ENCODE peak calls at places on chromosome 9, in six cellular contexts. One of them, this sample, is unnamed.

GRCh38 chr9:96383165-96383939 is at the start of gene SLC35D2:
- DNase-seq in neuronal stem cell: peak; percentile 37
- DNase-seq in H1: peak; percentile 74
- DNase-seq in IMR-90: peak; percentile 32
- DNase-seq in H9: peak; percentile 74
- DNase-seq in mesenchymal stem cell: peak; percentile 70
- DNase-seq in this sample: peak; percentile 71

GRCh38 chr9:95009459-95009858 is 283.0 kb downstream of the AOPEP start:
- DNase-seq in mesenchymal stem cell: no peak
- DNase-seq in IMR-90: no peak
- DNase-seq in H1: no peak
- DNase-seq in neuronal stem cell: no peak
- DNase-seq in H9: no peak
- DNase-seq in this sample: no peak

GRCh38 chr9:130382636-130383349 is 62.0 kb upstream of the ASS1 start:
- DNase-seq in IMR-90: no peak
- DNase-seq in H1: no peak
- DNase-seq in mesenchymal stem cell: no peak
- DNase-seq in neuronal stem cell: no peak
- DNase-seq in H9: no peak
- DNase-seq in this sample: no peak

GRCh38 chr9:73437758-73438157 is 286.1 kb downstream of the ANXA1 start:
- DNase-seq in neuronal stem cell: no peak
- DNase-seq in mesenchymal stem cell: peak; percentile 32
- DNase-seq in H9: no peak
- DNase-seq in IMR-90: no peak
- DNase-seq in H1: no peak
- DNase-seq in this sample: no peak

GRCh38 chr9:80796662-80797426 is 892.5 kb downstream of the TLE1 start:
- DNase-seq in neuronal stem cell: peak; percentile 11
- DNase-seq in mesenchymal stem cell: peak; percentile 58
- DNase-seq in H9: no peak
- DNase-seq in IMR-90: no peak
- DNase-seq in H1: no peak
- DNase-seq in this sample: no peak

GRCh38 chr9:117487555-117488175 is 72.8 kb upstream of the ASTN2 start:
- DNase-seq in H9: peak; percentile 94
- DNase-seq in IMR-90: peak; percentile 13
- DNase-seq in mesenchymal stem cell: peak; percentile 58
- DNase-seq in neuronal stem cell: peak; percentile 78
- DNase-seq in H1: peak; percentile 94
- DNase-seq in this sample: peak; percentile 51

GRCh38 chr9:19208653-19209052 is 21.8 kb upstream of the DENND4C start:
- DNase-seq in IMR-90: no peak
- DNase-seq in neuronal stem cell: no peak
- DNase-seq in mesenchymal stem cell: no peak
- DNase-seq in H9: no peak
- DNase-seq in H1: no peak
- DNase-seq in this sample: peak; percentile 79

GRCh38 chr9:118940477-118940876 is 428.8 kb downstream of the BRINP1 start:
- DNase-seq in neuronal stem cell: no peak
- DNase-seq in H9: no peak
- DNase-seq in H1: no peak
- DNase-seq in IMR-90: no peak
- DNase-seq in mesenchymal stem cell: no peak
- DNase-seq in this sample: no peak

GRCh38 chr9:85041737-85042136 is 372.2 kb downstream of the NTRK2 start:
- DNase-seq in H9: no peak
- DNase-seq in mesenchymal stem cell: no peak
- DNase-seq in neuronal stem cell: no peak
- DNase-seq in IMR-90: no peak
- DNase-seq in H1: no peak
- DNase-seq in this sample: no peak

GRCh38 chr9:126569036-126569435 is 44.7 kb upstream of the LMX1B start:
- DNase-seq in H1: no peak
- DNase-seq in mesenchymal stem cell: no peak
- DNase-seq in neuronal stem cell: no peak
- DNase-seq in IMR-90: no peak
- DNase-seq in H9: no peak
- DNase-seq in this sample: no peak

GRCh38 chr9:124480621-124480981 is 26.6 kb downstream of the NR5A1 start:
- DNase-seq in H1: peak; percentile 80
- DNase-seq in H9: peak; percentile 86
- DNase-seq in mesenchymal stem cell: peak; percentile 26
- DNase-seq in neuronal stem cell: no peak
- DNase-seq in IMR-90: peak; percentile 4
- DNase-seq in this sample: no peak

GRCh38 chr9:121201045-121201737 is 478 bp downstream of the RAB14 start:
- DNase-seq in H9: no peak
- DNase-seq in H1: peak; percentile 64
- DNase-seq in neuronal stem cell: peak; percentile 24
- DNase-seq in mesenchymal stem cell: no peak
- DNase-seq in IMR-90: no peak
- DNase-seq in this sample: no peak

GRCh38 chr9:130570200-130570599 is 9.2 kb upstream of the FUBP3 start:
- DNase-seq in H9: no peak
- DNase-seq in neuronal stem cell: no peak
- DNase-seq in H1: no peak
- DNase-seq in mesenchymal stem cell: peak; percentile 45
- DNase-seq in IMR-90: peak; percentile 51
- DNase-seq in this sample: no peak

GRCh38 chr9:36964791-36965190 is 69.3 kb downstream of the PAX5 start:
- DNase-seq in neuronal stem cell: no peak
- DNase-seq in H1: no peak
- DNase-seq in IMR-90: no peak
- DNase-seq in H9: peak; percentile 20
- DNase-seq in mesenchymal stem cell: no peak
- DNase-seq in this sample: no peak

GRCh38 chr9:27714388-27714787 is 141.1 kb upstream of the C9orf72 start:
- DNase-seq in IMR-90: no peak
- DNase-seq in H9: no peak
- DNase-seq in H1: no peak
- DNase-seq in mesenchymal stem cell: no peak
- DNase-seq in neuronal stem cell: no peak
- DNase-seq in this sample: no peak

GRCh38 chr9:125932012-125932411 is 184.8 kb downstream of the PBX3 start:
- DNase-seq in H1: no peak
- DNase-seq in mesenchymal stem cell: peak; percentile 98
- DNase-seq in neuronal stem cell: no peak
- DNase-seq in H9: no peak
- DNase-seq in IMR-90: peak; percentile 99
- DNase-seq in this sample: peak; percentile 29

GRCh38 chr9:4126184-4126865 is 173.5 kb downstream of the GLIS3 start:
- DNase-seq in H1: no peak
- DNase-seq in IMR-90: peak; percentile 80
- DNase-seq in H9: no peak
- DNase-seq in neuronal stem cell: no peak
- DNase-seq in mesenchymal stem cell: peak; percentile 73
- DNase-seq in this sample: no peak

GRCh38 chr9:1262367-1262766 is 212.2 kb downstream of the DMRT2 start:
- DNase-seq in H1: no peak
- DNase-seq in IMR-90: no peak
- DNase-seq in mesenchymal stem cell: no peak
- DNase-seq in neuronal stem cell: no peak
- DNase-seq in H9: no peak
- DNase-seq in this sample: no peak

GRCh38 chr9:70318002-70318401 is 59.2 kb downstream of the SMC5 start:
- DNase-seq in H9: peak; percentile 36
- DNase-seq in IMR-90: no peak
- DNase-seq in mesenchymal stem cell: no peak
- DNase-seq in neuronal stem cell: no peak
- DNase-seq in H1: no peak
- DNase-seq in this sample: no peak

GRCh38 chr9:132935021-132935420 is 9.4 kb downstream of the TSC1 start:
- DNase-seq in H9: no peak
- DNase-seq in neuronal stem cell: no peak
- DNase-seq in mesenchymal stem cell: no peak
- DNase-seq in H1: no peak
- DNase-seq in IMR-90: no peak
- DNase-seq in this sample: no peak

GRCh38 chr9:87226896-87227295 is 270.8 kb upstream of the DAPK1 start:
- DNase-seq in H1: no peak
- DNase-seq in neuronal stem cell: no peak
- DNase-seq in IMR-90: no peak
- DNase-seq in H9: no peak
- DNase-seq in mesenchymal stem cell: no peak
- DNase-seq in this sample: no peak

GRCh38 chr9:131254107-131254491 is 22.2 kb downstream of the FAM78A start:
- DNase-seq in IMR-90: no peak
- DNase-seq in H1: no peak
- DNase-seq in neuronal stem cell: no peak
- DNase-seq in mesenchymal stem cell: peak; percentile 68
- DNase-seq in H9: no peak
- DNase-seq in this sample: no peak

GRCh38 chr9:104286792-104287191 is 192.7 kb downstream of the SMC2 start:
- DNase-seq in IMR-90: no peak
- DNase-seq in H1: no peak
- DNase-seq in neuronal stem cell: no peak
- DNase-seq in H9: no peak
- DNase-seq in mesenchymal stem cell: no peak
- DNase-seq in this sample: no peak

GRCh38 chr9:35683323-35683722 is 6.4 kb downstream of the TPM2 start:
- DNase-seq in neuronal stem cell: no peak
- DNase-seq in H9: no peak
- DNase-seq in IMR-90: no peak
- DNase-seq in H1: no peak
- DNase-seq in mesenchymal stem cell: no peak
- DNase-seq in this sample: no peak

GRCh38 chr9:88237454-88238280 is 99.4 kb upstream of the SPATA31C2 start:
- DNase-seq in H9: no peak
- DNase-seq in H1: no peak
- DNase-seq in mesenchymal stem cell: no peak
- DNase-seq in IMR-90: no peak
- DNase-seq in neuronal stem cell: no peak
- DNase-seq in this sample: no peak

GRCh38 chr9:11192993-11193392 is 580.2 kb upstream of the PTPRD start:
- DNase-seq in H9: no peak
- DNase-seq in neuronal stem cell: no peak
- DNase-seq in mesenchymal stem cell: no peak
- DNase-seq in IMR-90: no peak
- DNase-seq in H1: no peak
- DNase-seq in this sample: no peak

GRCh38 chr9:133403766-133404439 is 13.9 kb downstream of the REXO4 start:
- DNase-seq in neuronal stem cell: no peak
- DNase-seq in IMR-90: no peak
- DNase-seq in mesenchymal stem cell: peak; percentile 7
- DNase-seq in H1: peak; percentile 76
- DNase-seq in H9: peak; percentile 81
- DNase-seq in this sample: no peak

GRCh38 chr9:87647114-87647513 is 78.8 kb upstream of the CTSL start:
- DNase-seq in neuronal stem cell: no peak
- DNase-seq in H9: no peak
- DNase-seq in IMR-90: no peak
- DNase-seq in H1: no peak
- DNase-seq in mesenchymal stem cell: no peak
- DNase-seq in this sample: no peak

GRCh38 chr9:98385751-98386150 is 130.3 kb upstream of the TBC1D2 start:
- DNase-seq in neuronal stem cell: no peak
- DNase-seq in mesenchymal stem cell: no peak
- DNase-seq in H9: no peak
- DNase-seq in H1: no peak
- DNase-seq in IMR-90: no peak
- DNase-seq in this sample: no peak

GRCh38 chr9:98396236-98396635 is 140.8 kb upstream of the TBC1D2 start:
- DNase-seq in H9: no peak
- DNase-seq in H1: no peak
- DNase-seq in mesenchymal stem cell: no peak
- DNase-seq in neuronal stem cell: no peak
- DNase-seq in IMR-90: no peak
- DNase-seq in this sample: no peak

GRCh38 chr9:98391884-98392283 is 136.4 kb upstream of the TBC1D2 start:
- DNase-seq in H1: no peak
- DNase-seq in IMR-90: no peak
- DNase-seq in mesenchymal stem cell: no peak
- DNase-seq in neuronal stem cell: no peak
- DNase-seq in H9: no peak
- DNase-seq in this sample: no peak

GRCh38 chr9:98391406-98391805 is 136.0 kb upstream of the TBC1D2 start:
- DNase-seq in neuronal stem cell: no peak
- DNase-seq in mesenchymal stem cell: no peak
- DNase-seq in H9: no peak
- DNase-seq in H1: no peak
- DNase-seq in IMR-90: no peak
- DNase-seq in this sample: no peak
- H4K91ac ChIP-seq in neuronal stem cell: no peak overlapping the region
- H4K91ac ChIP-seq in mesenchymal stem cell: no peak overlapping the region
- H4K91ac ChIP-seq in H9: no peak overlapping the region
- H4K91ac ChIP-seq in H1: peak overlapping the region; percentile 65
- H4K91ac ChIP-seq in IMR-90: no peak overlapping the region
- H4K91ac ChIP-seq in this sample: no peak overlapping the region

GRCh38 chr9:137777761-137778160 is 99.8 kb upstream of the CACNA1B start:
- DNase-seq in IMR-90: no peak
- DNase-seq in H9: no peak
- DNase-seq in mesenchymal stem cell: no peak
- DNase-seq in neuronal stem cell: no peak
- DNase-seq in H1: no peak
- DNase-seq in this sample: no peak
- H2AFZ ChIP-seq in IMR-90: no peak overlapping the region
- H2AFZ ChIP-seq in H9: no peak overlapping the region
- H2AFZ ChIP-seq in mesenchymal stem cell: no peak overlapping the region
- H2AFZ ChIP-seq in neuronal stem cell: no peak overlapping the region
- H2AFZ ChIP-seq in H1: no peak overlapping the region
- H2AFZ ChIP-seq in this sample: no peak overlapping the region

DNA sequence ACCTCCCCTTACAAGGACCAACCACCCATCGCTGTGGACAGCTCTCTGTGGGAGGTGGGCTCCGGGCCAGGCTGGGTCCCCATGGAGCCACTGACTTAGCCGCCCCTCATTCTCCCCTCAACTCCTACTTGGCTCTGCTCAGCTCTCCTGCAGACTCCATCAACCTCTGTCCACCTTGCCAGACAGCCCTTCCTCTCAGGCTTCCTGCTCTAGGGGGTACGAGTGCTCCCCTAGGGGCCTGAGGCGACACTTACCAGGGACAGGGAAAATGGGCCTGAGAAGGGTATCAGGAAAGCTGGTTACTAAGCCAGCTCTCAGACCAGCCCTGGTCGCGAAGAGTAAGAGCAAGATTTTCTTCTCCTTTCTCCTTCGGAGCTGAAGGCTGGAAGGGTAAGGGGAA is 43.9 kb downstream of the SHB start:
- DNase-seq in H1: no peak
- DNase-seq in IMR-90: no peak
- DNase-seq in mesenchymal stem cell: no peak
- DNase-seq in H9: no peak
- DNase-seq in neuronal stem cell: no peak
- DNase-seq in this sample: no peak
- H3K79me1 ChIP-seq in H1: peaks cover 14% of the 10 kb centered on the region
- H3K79me1 ChIP-seq in IMR-90: peaks cover 86% of the 10 kb centered on the region
- H3K79me1 ChIP-seq in mesenchymal stem cell: peaks cover 3% of the 10 kb centered on the region
- H3K79me1 ChIP-seq in H9: no peaks in the 10 kb centered on the region
- H3K79me1 ChIP-seq in neuronal stem cell: no peaks in the 10 kb centered on the region
- H3K79me1 ChIP-seq in this sample: peaks cover 43% of the 10 kb centered on the region

GRCh38 chr9:31699836-31700235 is 684.6 kb upstream of the ACO1 start:
- DNase-seq in mesenchymal stem cell: no peak
- DNase-seq in neuronal stem cell: no peak
- DNase-seq in H9: no peak
- DNase-seq in IMR-90: no peak
- DNase-seq in H1: no peak
- DNase-seq in this sample: no peak

GRCh38 chr9:31700252-31701045 is 684.0 kb upstream of the ACO1 start:
- DNase-seq in H1: no peak
- DNase-seq in neuronal stem cell: no peak
- DNase-seq in mesenchymal stem cell: no peak
- DNase-seq in IMR-90: no peak
- DNase-seq in H9: no peak
- DNase-seq in this sample: no peak

GRCh38 chr9:31697956-31698355 is 686.5 kb upstream of the ACO1 start:
- DNase-seq in IMR-90: no peak
- DNase-seq in H1: no peak
- DNase-seq in neuronal stem cell: no peak
- DNase-seq in mesenchymal stem cell: no peak
- DNase-seq in H9: no peak
- DNase-seq in this sample: no peak
- H4K91ac ChIP-seq in IMR-90: no peak overlapping the region
- H4K91ac ChIP-seq in H1: no peak overlapping the region
- H4K91ac ChIP-seq in neuronal stem cell: no peak overlapping the region
- H4K91ac ChIP-seq in mesenchymal stem cell: no peak overlapping the region
- H4K91ac ChIP-seq in H9: no peak overlapping the region
- H4K91ac ChIP-seq in this sample: no peak overlapping the region